ENCODE peak calls at places on chromosomes 3 and 15, in five cellular contexts. One of them, this sample, is unnamed.

GRCh38 chr3:4824948-4825325 is 154.3 kb upstream of the BHLHE40 start:
- DNase-seq in stimulated activated CD4-positive, alpha-beta T cell treated with anti-CD3 and anti-CD28 coated beads, Interleukin-4, amount 100 ng/mL, for 1 hour: no peak
- DNase-seq in activated CD4-positive, alpha-beta T cell treated with anti-CD3 and anti-CD28 coated beads, Interleukin-2, amount 50 U/mL, for 24 hours: no peak
- DNase-seq in kidney epithelial cell: peak
- DNase-seq in PC-9: peak
- DNase-seq in this sample: no peak

GRCh38 chr3:8662594-8662993 is 18.0 kb upstream of the SSUH2 start:
- DNase-seq in stimulated activated CD4-positive, alpha-beta T cell treated with anti-CD3 and anti-CD28 coated beads, Interleukin-4, amount 100 ng/mL, for 1 hour: no peak
- DNase-seq in activated CD4-positive, alpha-beta T cell treated with anti-CD3 and anti-CD28 coated beads, Interleukin-2, amount 50 U/mL, for 24 hours: no peak
- DNase-seq in kidney epithelial cell: no peak
- DNase-seq in PC-9: no peak
- DNase-seq in this sample: no peak

GRCh38 chr15:58329781-58330467 is 101.9 kb upstream of the LIPC start:
- DNase-seq in stimulated activated CD4-positive, alpha-beta T cell treated with anti-CD3 and anti-CD28 coated beads, Interleukin-4, amount 100 ng/mL, for 1 hour: no peak
- DNase-seq in activated CD4-positive, alpha-beta T cell treated with anti-CD3 and anti-CD28 coated beads, Interleukin-2, amount 50 U/mL, for 24 hours: no peak
- DNase-seq in kidney epithelial cell: no peak
- DNase-seq in PC-9: peak
- DNase-seq in this sample: no peak

GRCh38 chr3:193470710-193471109 is 84.0 kb downstream of the ATP13A4 start:
- DNase-seq in stimulated activated CD4-positive, alpha-beta T cell treated with anti-CD3 and anti-CD28 coated beads, Interleukin-4, amount 100 ng/mL, for 1 hour: no peak
- DNase-seq in activated CD4-positive, alpha-beta T cell treated with anti-CD3 and anti-CD28 coated beads, Interleukin-2, amount 50 U/mL, for 24 hours: no peak
- DNase-seq in kidney epithelial cell: no peak
- DNase-seq in PC-9: no peak
- DNase-seq in this sample: no peak

GRCh38 chr3:155912574-155913190 is 42.2 kb downstream of the GMPS start:
- DNase-seq in stimulated activated CD4-positive, alpha-beta T cell treated with anti-CD3 and anti-CD28 coated beads, Interleukin-4, amount 100 ng/mL, for 1 hour: no peak
- DNase-seq in activated CD4-positive, alpha-beta T cell treated with anti-CD3 and anti-CD28 coated beads, Interleukin-2, amount 50 U/mL, for 24 hours: no peak
- DNase-seq in kidney epithelial cell: no peak
- DNase-seq in PC-9: no peak
- DNase-seq in this sample: no peak

GRCh38 chr15:80418892-80419537 is 14.8 kb downstream of the ARNT2 start:
- DNase-seq in stimulated activated CD4-positive, alpha-beta T cell treated with anti-CD3 and anti-CD28 coated beads, Interleukin-4, amount 100 ng/mL, for 1 hour: no peak
- DNase-seq in activated CD4-positive, alpha-beta T cell treated with anti-CD3 and anti-CD28 coated beads, Interleukin-2, amount 50 U/mL, for 24 hours: no peak
- DNase-seq in kidney epithelial cell: no peak
- DNase-seq in PC-9: peak
- DNase-seq in this sample: peak

GRCh38 chr15:70430029-70430428 is 332.3 kb upstream of the TLE3 start:
- DNase-seq in stimulated activated CD4-positive, alpha-beta T cell treated with anti-CD3 and anti-CD28 coated beads, Interleukin-4, amount 100 ng/mL, for 1 hour: no peak
- DNase-seq in activated CD4-positive, alpha-beta T cell treated with anti-CD3 and anti-CD28 coated beads, Interleukin-2, amount 50 U/mL, for 24 hours: no peak
- DNase-seq in kidney epithelial cell: no peak
- DNase-seq in PC-9: peak
- DNase-seq in this sample: no peak

GRCh38 chr15:90412356-90413194 is 24.5 kb downstream of the IQGAP1 start:
- DNase-seq in stimulated activated CD4-positive, alpha-beta T cell treated with anti-CD3 and anti-CD28 coated beads, Interleukin-4, amount 100 ng/mL, for 1 hour: no peak
- DNase-seq in activated CD4-positive, alpha-beta T cell treated with anti-CD3 and anti-CD28 coated beads, Interleukin-2, amount 50 U/mL, for 24 hours: no peak
- DNase-seq in kidney epithelial cell: no peak
- DNase-seq in PC-9: peak
- DNase-seq in this sample: no peak

GRCh38 chr3:51380601-51381332 is 4.3 kb upstream of the MANF start:
- DNase-seq in stimulated activated CD4-positive, alpha-beta T cell treated with anti-CD3 and anti-CD28 coated beads, Interleukin-4, amount 100 ng/mL, for 1 hour: no peak
- DNase-seq in activated CD4-positive, alpha-beta T cell treated with anti-CD3 and anti-CD28 coated beads, Interleukin-2, amount 50 U/mL, for 24 hours: no peak
- DNase-seq in kidney epithelial cell: no peak
- DNase-seq in PC-9: peak
- DNase-seq in this sample: no peak